ENCODE peak calls at places on chromosome 15, in seven cellular contexts. A is ureter; D is BE2C; Q is C1 segment of cervical spinal cord; I is activated naive CD4-positive, alpha-beta T cell; K is GM18507; Z is posterior cingulate gyrus. G is an unnamed sample.

GRCh38 chr15:42285042-42285441 is 11.8 kb upstream of the TMEM87A start:
- DNase-seq in Z (no peak), A (no peak), D (no peak), K (no peak), Q (no peak), I (no peak), G (no peak)

GRCh38 chr15:48297668-48298067 is 33.6 kb upstream of the DUT start:
- DNase-seq in Z (no peak), D (no peak), A (no peak), I (no peak), K (no peak), Q (no peak), G (no peak)

GRCh38 chr15:50425219-50425618 is 1.0 kb downstream of the USP8 start:
- DNase-seq in Z (no peak), K (no peak), A (no peak), Q (no peak), D (no peak), I (no peak), G (no peak)

GRCh38 chr15:39181901-39182300 is 399.0 kb upstream of the THBS1 start:
- DNase-seq in A (no peak), Z (no peak), I (no peak), Q (no peak), D (no peak), K (no peak), G (no peak)

GRCh38 chr15:33032053-33032452 is 162.5 kb downstream of the FMN1 start:
- DNase-seq in Q (no peak), K (no peak), A (no peak), I (no peak), Z (no peak), D (no peak), G (no peak)

GRCh38 chr15:87269566-87269965 is 987.0 kb downstream of the NTRK3 start:
- DNase-seq in Q (no peak), Z (no peak), A (no peak), I (no peak), K (no peak), D (no peak), G (no peak)

GRCh38 chr15:97961067-97961954 is 808 bp downstream of the ARRDC4 start:
- DNase-seq in K (no peak), Q (no peak), D (peak), Z (peak), I (no peak), A (no peak), G (peak)

GRCh38 chr15:89215627-89216026 is 5.8 kb downstream of the RLBP1 start:
- DNase-seq in Q (no peak), Z (no peak), A (no peak), I (no peak), D (no peak), K (no peak), G (no peak)

GRCh38 chr15:90230071-90230494 is 3.7 kb downstream of the CIB1 start:
- DNase-seq in A (no peak), Q (no peak), K (no peak), Z (peak), D (no peak), I (no peak), G (no peak)

GRCh38 chr15:29055876-29056275 is 170.1 kb downstream of the APBA2 start:
- DNase-seq in D (no peak), Q (no peak), A (no peak), Z (no peak), K (no peak), I (no peak), G (no peak)

GRCh38 chr15:53833134-53833624 is 73.7 kb upstream of the WDR72 start:
- DNase-seq in K (no peak), D (peak), Q (no peak), Z (no peak), A (peak), I (no peak), G (no peak)

GRCh38 chr15:69055251-69055650 is 40.8 kb downstream of the NOX5 start:
- DNase-seq in K (no peak), D (no peak), I (no peak), Q (no peak), Z (no peak), A (no peak), G (no peak)

GRCh38 chr15:66692391-66692790 is 9.6 kb upstream of the SMAD6 start:
- DNase-seq in Z (no peak), A (no peak), D (no peak), K (no peak), Q (no peak), I (no peak), G (no peak)

GRCh38 chr15:71366926-71367325 is 251.7 kb downstream of the THSD4 start:
- DNase-seq in Z (no peak), K (no peak), A (no peak), Q (no peak), I (no peak), D (no peak), G (no peak)

GRCh38 chr15:70420421-70421196 is 322.9 kb upstream of the TLE3 start:
- DNase-seq in Z (no peak), K (no peak), A (no peak), I (no peak), Q (no peak), D (peak), G (peak)

GRCh38 chr15:69474291-69474690 is 21.7 kb downstream of the RPLP1 start:
- DNase-seq in A (no peak), Z (no peak), I (no peak), D (no peak), Q (no peak), K (no peak), G (no peak)

GRCh38 chr15:47366884-47367283 is 350.4 kb upstream of the SEMA6D start:
- DNase-seq in K (no peak), I (no peak), A (no peak), D (no peak), Z (no peak), Q (no peak), G (no peak)

GRCh38 chr15:76343313-76343996 is 6.9 kb downstream of the ISL2 start:
- DNase-seq in Z (no peak), D (no peak), I (no peak), K (no peak), A (no peak), Q (no peak), G (no peak)

G was measured in NCI-H82.